ENCODE peak calls at places on chromosomes 4 and X, in six cellular contexts. One of them, this sample, is unnamed.

GRCh38 chrX:65679071-65679540 is 11.7 kb downstream of the MSN start:
- DNase-seq in neural crest cell: no peak
- DNase-seq in ovary: no peak
- DNase-seq in Calu3: peak
- DNase-seq in posterior cingulate gyrus: no peak
- DNase-seq in lung: no peak
- DNase-seq in this sample: no peak

GRCh38 chr4:39062094-39062493 is at the start of gene KLHL5:
- DNase-seq in neural crest cell: peak
- DNase-seq in ovary: no peak
- DNase-seq in Calu3: no peak
- DNase-seq in posterior cingulate gyrus: no peak
- DNase-seq in lung: no peak
- DNase-seq in this sample: no peak

GRCh38 chr4:112175840-112176239 is 30.6 kb downstream of the FAM241A start:
- DNase-seq in ovary: no peak
- DNase-seq in posterior cingulate gyrus: no peak
- DNase-seq in Calu3: no peak
- DNase-seq in neural crest cell: no peak
- DNase-seq in lung: no peak
- DNase-seq in this sample: no peak

GRCh38 chr4:127993150-127993549 is 27.9 kb downstream of the ABHD18 start:
- DNase-seq in ovary: no peak
- DNase-seq in lung: no peak
- DNase-seq in Calu3: no peak
- DNase-seq in posterior cingulate gyrus: no peak
- DNase-seq in neural crest cell: no peak
- DNase-seq in this sample: no peak

GRCh38 chr4:3041192-3042142 is 32.9 kb downstream of the HTT-AS start:
- DNase-seq in posterior cingulate gyrus: peak
- DNase-seq in lung: peak
- DNase-seq in Calu3: peak
- DNase-seq in neural crest cell: no peak
- DNase-seq in ovary: peak
- DNase-seq in this sample: peak

GRCh38 chrX:127112726-127113125 is 293.2 kb downstream of the PRR32 start:
- DNase-seq in ovary: no peak
- DNase-seq in Calu3: no peak
- DNase-seq in neural crest cell: no peak
- DNase-seq in lung: no peak
- DNase-seq in posterior cingulate gyrus: no peak
- DNase-seq in this sample: no peak

GRCh38 chr4:14877246-14878220 is 124.7 kb upstream of the CPEB2 start:
- DNase-seq in neural crest cell: no peak
- DNase-seq in Calu3: no peak
- DNase-seq in lung: peak
- DNase-seq in ovary: no peak
- DNase-seq in posterior cingulate gyrus: no peak
- DNase-seq in this sample: no peak

GRCh38 chr4:54840992-54841768 is 183.4 kb downstream of the KIT start:
- DNase-seq in posterior cingulate gyrus: no peak
- DNase-seq in lung: no peak
- DNase-seq in Calu3: peak
- DNase-seq in ovary: no peak
- DNase-seq in neural crest cell: no peak
- DNase-seq in this sample: no peak

GRCh38 chrX:15903186-15903681 is 48.6 kb upstream of the AP1S2 start:
- DNase-seq in Calu3: no peak
- DNase-seq in lung: no peak
- DNase-seq in ovary: no peak
- DNase-seq in neural crest cell: no peak
- DNase-seq in posterior cingulate gyrus: no peak
- DNase-seq in this sample: no peak

GRCh38 chrX:103726477-103726876 is 15.8 kb downstream of the TMEM31 start:
- DNase-seq in lung: no peak
- DNase-seq in posterior cingulate gyrus: no peak
- DNase-seq in neural crest cell: no peak
- DNase-seq in ovary: no peak
- DNase-seq in Calu3: no peak
- DNase-seq in this sample: no peak

GRCh38 chrX:40908026-40908425 is 172.7 kb upstream of the MED14 start:
- DNase-seq in Calu3: no peak
- DNase-seq in lung: no peak
- DNase-seq in posterior cingulate gyrus: no peak
- DNase-seq in neural crest cell: no peak
- DNase-seq in ovary: no peak
- DNase-seq in this sample: no peak

GRCh38 chr4:119735136-119735770 is 106.6 kb upstream of the PDE5A start:
- DNase-seq in neural crest cell: no peak
- DNase-seq in lung: no peak
- DNase-seq in ovary: no peak
- DNase-seq in posterior cingulate gyrus: no peak
- DNase-seq in Calu3: no peak
- DNase-seq in this sample: no peak

This sample was measured in right atrium auricular region.